ENCODE peak calls at places on chromosomes 13 and 19, in eight cellular contexts. K, C, U, T, N, D, E and L are unnamed samples.

GRCh38 chr19:38045554-38046253 is 138.7 kb downstream of the SIPA1L3 start:
- DNase-seq in K (no peak), C (no peak), U (no peak), T (no peak), N (no peak), D (no peak), E (no peak), L (no peak)

GRCh38 chr19:44587863-44588752 is 25.3 kb upstream of the IGSF23 start:
- DNase-seq in K (no peak), C (no peak), U (no peak), T (peak; percentile 99), N (peak; percentile 96), D (peak; percentile 87), E (no peak), L (peak; percentile 81)

GRCh38 chr19:55638864-55639359 is 1.9 kb upstream of the ZNF580 start:
- DNase-seq in K (no peak), C (peak; percentile 47), U (peak; percentile 70), T (peak; percentile 33), N (no peak), D (no peak), E (no peak), L (peak; percentile 60)

GRCh38 chr13:113771709-113772331 is 12.8 kb downstream of the TMEM255B start:
- DNase-seq in K (no peak), C (no peak), U (no peak), T (peak; percentile 42), N (no peak), D (no peak), E (no peak), L (no peak)

GRCh38 chr13:60448907-60449510 is 52.0 kb downstream of the TDRD3 start:
- DNase-seq in K (no peak), C (peak; percentile 25), U (no peak), T (peak; percentile 76), N (peak; percentile 61), D (peak; percentile 3), E (no peak), L (peak; percentile 1)

GRCh38 chr19:48992571-48993174 is 436 bp downstream of the GYS1 start:
- DNase-seq in K (no peak), C (peak; percentile 25), U (no peak), T (no peak), N (no peak), D (no peak), E (no peak), L (no peak)

GRCh38 chr13:48487968-48488367 is 44.9 kb downstream of the RCBTB2 start:
- DNase-seq in K (no peak), C (no peak), U (no peak), T (no peak), N (no peak), D (no peak), E (no peak), L (no peak)

GRCh38 chr13:51928231-51928630 is 66.5 kb downstream of the CCDC70 start:
- DNase-seq in K (no peak), C (no peak), U (no peak), T (no peak), N (no peak), D (no peak), E (no peak), L (no peak)

GRCh38 chr19:45632468-45633196 is 6.6 kb downstream of the EML2 start:
- DNase-seq in K (peak; percentile 62), C (peak; percentile 74), U (peak; percentile 86), T (peak; percentile 90), N (peak; percentile 70), D (peak; percentile 66), E (peak; percentile 70), L (peak; percentile 90)

GRCh38 chr13:88000239-88000638 is 329.1 kb downstream of the SLITRK5 start:
- DNase-seq in K (no peak), C (no peak), U (no peak), T (no peak), N (no peak), D (no peak), E (no peak), L (no peak)

GRCh38 chr19:927044-927706 is 1.3 kb downstream of the ARID3A start:
- DNase-seq in K (no peak), C (peak; percentile 54), U (peak; percentile 86), T (peak; percentile 67), N (no peak), D (no peak), E (peak; percentile 62), L (no peak)

GRCh38 chr13:111855016-111855590 is 211.8 kb upstream of the SOX1 start:
- DNase-seq in K (no peak), C (no peak), U (no peak), T (no peak), N (no peak), D (no peak), E (no peak), L (no peak)

GRCh38 chr19:35908010-35908441 is at the start of gene TYROBP:
- DNase-seq in K (no peak), C (no peak), U (peak; percentile 67), T (no peak), N (no peak), D (no peak), E (no peak), L (no peak)

GRCh38 chr19:28614634-28615545 is 598.1 kb downstream of the UQCRFS1 start:
- DNase-seq in K (no peak), C (no peak), U (no peak), T (no peak), N (no peak), D (no peak), E (no peak), L (no peak)

GRCh38 chr13:53201454-53202225 is 173.0 kb downstream of the OLFM4 start:
- DNase-seq in K (peak; percentile 23), C (peak; percentile 44), U (peak; percentile 43), T (no peak), N (no peak), D (no peak), E (peak; percentile 15), L (no peak)

DNA sequence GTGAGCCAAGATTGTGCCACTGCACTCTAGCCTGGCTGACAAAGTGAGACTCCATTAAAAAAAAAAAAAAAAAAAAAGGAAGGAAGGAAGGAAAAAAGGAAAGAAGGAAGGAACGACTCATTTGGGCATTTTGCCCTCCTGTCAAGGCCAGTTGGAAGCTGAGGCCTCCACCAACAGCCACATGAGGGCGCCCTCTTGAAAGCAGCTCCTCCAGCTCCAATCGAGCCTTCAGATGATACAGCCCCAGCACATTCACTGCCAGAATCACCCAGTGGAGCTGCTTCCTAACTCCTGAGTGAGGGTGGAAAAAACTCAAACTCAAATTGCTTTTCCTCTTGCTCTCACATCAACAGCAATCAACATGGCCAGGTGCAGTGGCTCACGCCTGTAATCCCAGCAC is 40.9 kb downstream of the GNG7 start:
- DNase-seq in K (no peak), C (no peak), U (no peak), T (no peak), N (no peak), D (no peak), E (no peak), L (no peak)
- TF ChIP-seq CTCF in K (peak; percentile 7), C (peak; percentile 30), U (no peak), T (no peak), N (peak; percentile 45), D (no peak), E (no peak), L (no peak)

GRCh38 chr19:33176670-33177416 is 17.3 kb upstream of the LRP3 start:
- DNase-seq in K (peak; percentile 99), C (peak; percentile 98), U (peak; percentile 97), T (peak; percentile 99), N (peak; percentile 99), D (peak; percentile 98), E (peak; percentile 96), L (peak; percentile 100)
- TF ChIP-seq CTCF in K (peak; percentile 38), C (peak; percentile 38), U (peak; percentile 40), T (peak; percentile 18), N (no peak), D (no peak), E (no peak), L (peak; percentile 26)

GRCh38 chr13:93230466-93230865 is 3.9 kb downstream of the GPC6 start:
- DNase-seq in K (no peak), C (no peak), U (no peak), T (peak; percentile 87), N (no peak), D (no peak), E (no peak), L (no peak)

GRCh38 chr13:93235258-93236015 is 8.8 kb downstream of the GPC6 start:
- DNase-seq in K (no peak), C (no peak), U (no peak), T (no peak), N (no peak), D (no peak), E (no peak), L (no peak)

GRCh38 chr13:93234459-93234858 is 7.9 kb downstream of the GPC6 start:
- DNase-seq in K (no peak), C (no peak), U (no peak), T (no peak), N (no peak), D (no peak), E (no peak), L (no peak)

GRCh38 chr13:93231867-93232266 is 5.3 kb downstream of the GPC6 start:
- DNase-seq in K (no peak), C (no peak), U (no peak), T (no peak), N (no peak), D (no peak), E (no peak), L (no peak)

DNA sequence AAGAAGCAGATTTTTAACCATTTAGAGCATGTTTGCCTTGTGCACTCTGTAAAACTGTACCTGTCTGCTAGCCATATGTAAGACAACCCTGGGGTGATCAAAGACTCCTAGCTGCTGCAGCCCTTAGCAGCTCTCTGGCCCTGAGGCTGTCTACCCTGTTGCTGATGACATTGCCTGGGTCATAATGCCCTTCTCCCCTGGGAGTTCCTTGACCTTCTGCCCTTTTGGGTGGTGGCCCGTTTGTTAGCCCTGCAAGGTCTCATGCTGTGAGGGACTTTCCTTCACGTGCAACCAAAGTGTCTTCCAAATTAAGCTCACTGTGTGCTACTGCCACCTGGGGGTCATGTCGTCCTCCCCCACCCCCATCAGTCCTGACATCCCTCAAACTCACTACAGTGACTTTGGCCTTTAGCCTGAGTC is 7.4 kb downstream of the GPC6 start:
- DNase-seq in K (no peak), C (no peak), U (no peak), T (no peak), N (no peak), D (no peak), E (no peak), L (no peak)
- TF ChIP-seq CTCF in K (peak; percentile 29), C (no peak), U (no peak), T (no peak), N (peak; percentile 50), D (no peak), E (no peak), L (no peak)

GRCh38 chr13:25752957-25753540 is 298.8 kb downstream of the SHISA2 start:
- DNase-seq in K (no peak), C (no peak), U (peak; percentile 67), T (peak; percentile 96), N (peak; percentile 87), D (peak; percentile 22), E (peak; percentile 35), L (no peak)

GRCh38 chr13:25761041-25761440 is 290.8 kb downstream of the SHISA2 start:
- DNase-seq in K (no peak), C (no peak), U (no peak), T (no peak), N (no peak), D (no peak), E (no peak), L (no peak)

GRCh38 chr13:25756251-25756650 is 295.6 kb downstream of the SHISA2 start:
- DNase-seq in K (no peak), C (no peak), U (no peak), T (no peak), N (no peak), D (no peak), E (no peak), L (no peak)

GRCh38 chr13:25753976-25754375 is 297.8 kb downstream of the SHISA2 start:
- DNase-seq in K (no peak), C (no peak), U (no peak), T (peak; percentile 29), N (no peak), D (no peak), E (no peak), L (no peak)

GRCh38 chr13:25756916-25757315 is 294.9 kb downstream of the SHISA2 start:
- DNase-seq in K (no peak), C (no peak), U (no peak), T (no peak), N (no peak), D (no peak), E (no peak), L (no peak)
- TF ChIP-seq CTCF in K (peak; percentile 34), C (peak; percentile 22), U (no peak), T (no peak), N (peak; percentile 39), D (no peak), E (no peak), L (no peak)